ENCODE peak calls at places on chromosomes 16 and 17, in five cellular contexts. Q is IMR-90, V is A549, I is K562, C is HepG2. Z is an unnamed sample.

GRCh38 chr16:86200722-86201121 is 301.8 kb downstream of the IRF8 start:
- DNase-seq in Q (peak), V (no peak), I (no peak), C (no peak), Z (no peak)

GRCh38 chr17:77668518-77668917 is 290.0 kb upstream of the TNRC6C start:
- DNase-seq in Q (no peak), V (no peak), I (no peak), C (no peak), Z (no peak)

GRCh38 chr16:50103764-50104163 is 38.0 kb downstream of the HEATR3 start:
- DNase-seq in Q (no peak), V (no peak), I (no peak), C (no peak), Z (no peak)

GRCh38 chr17:51948128-51948527 is 210.4 kb downstream of the CA10 start:
- DNase-seq in Q (no peak), V (no peak), I (no peak), C (no peak), Z (no peak)

GRCh38 chr17:69702078-69702477 is 287.6 kb downstream of the MAP2K6 start:
- DNase-seq in Q (no peak), V (no peak), I (no peak), C (no peak), Z (no peak)

GRCh38 chr17:55264640-55265298 is at the start of gene HLF:
- DNase-seq in Q (peak), V (peak), I (peak), C (peak), Z (peak)

GRCh38 chr17:75876938-75877751 is 1.2 kb downstream of the TRIM47 start:
- DNase-seq in Q (peak), V (peak), I (no peak), C (peak), Z (peak)

GRCh38 chr16:4375717-4376116 is 4.1 kb downstream of the VASN start:
- DNase-seq in Q (no peak), V (no peak), I (no peak), C (no peak), Z (no peak)

GRCh38 chr17:78159575-78160158 is 8.7 kb upstream of the SYNGR2 start:
- DNase-seq in Q (peak), V (no peak), I (no peak), C (peak), Z (no peak)

GRCh38 chr17:82231312-82231561 is 2.4 kb downstream of the SLC16A3 start:
- DNase-seq in Q (no peak), V (no peak), I (no peak), C (no peak), Z (no peak)

GRCh38 chr17:66341462-66341861 is 39.0 kb downstream of the PRKCA start:
- DNase-seq in Q (no peak), V (no peak), I (no peak), C (peak), Z (no peak)

GRCh38 chr16:69166221-69166833 is 20.6 kb upstream of the SNTB2 start:
- DNase-seq in Q (peak), V (no peak), I (no peak), C (no peak), Z (no peak)

GRCh38 chr17:59172436-59173004 is 17.0 kb downstream of the PRR11 start:
- DNase-seq in Q (no peak), V (no peak), I (no peak), C (no peak), Z (no peak)

GRCh38 chr17:80498242-80498919 is 22.0 kb upstream of the NPTX1 start:
- DNase-seq in Q (peak), V (no peak), I (no peak), C (peak), Z (no peak)

GRCh38 chr16:106623-107324 is 28.7 kb downstream of the MPG start:
- DNase-seq in Q (peak), V (peak), I (peak), C (peak), Z (peak)

GRCh38 chr17:17677299-17678040 is 3.8 kb upstream of the RAI1 start:
- DNase-seq in Q (no peak), V (no peak), I (no peak), C (no peak), Z (no peak)

GRCh38 chr17:60947100-60947499 is 269.4 kb downstream of the BCAS3 start:
- DNase-seq in Q (peak), V (no peak), I (no peak), C (no peak), Z (no peak)

GRCh38 chr17:36602030-36602737 is 801 bp downstream of the MRM1 start:
- DNase-seq in Q (peak), V (peak), I (no peak), C (no peak), Z (no peak)

GRCh38 chr17:17494499-17495447 is 1.4 kb downstream of the RASD1 start:
- DNase-seq in Q (peak), V (no peak), I (no peak), C (no peak), Z (no peak)

GRCh38 chr17:81648707-81649085 is 7.6 kb downstream of the PDE6G start:
- DNase-seq in Q (no peak), V (no peak), I (no peak), C (no peak), Z (peak)

GRCh38 chr16:2904922-2905240 is 6.8 kb upstream of the FLYWCH1 start:
- DNase-seq in Q (no peak), V (no peak), I (no peak), C (no peak), Z (no peak)

GRCh38 chr17:66426397-66427033 is 124.1 kb downstream of the PRKCA start:
- DNase-seq in Q (peak), V (peak), I (peak), C (peak), Z (no peak)

GRCh38 chr16:81699596-81699995 is 79.5 kb upstream of the PLCG2 start:
- DNase-seq in Q (no peak), V (no peak), I (no peak), C (no peak), Z (no peak)

GRCh38 chr17:56596741-56597494 is 3.4 kb downstream of the NOG start:
- DNase-seq in Q (no peak), V (no peak), I (no peak), C (no peak), Z (no peak)

GRCh38 chr16:15975172-15975571 is 25.8 kb downstream of the ABCC1 start:
- DNase-seq in Q (no peak), V (no peak), I (no peak), C (no peak), Z (no peak)

GRCh38 chr16:15972046-15972868 is 22.8 kb downstream of the ABCC1 start:
- DNase-seq in Q (peak), V (peak), I (no peak), C (no peak), Z (no peak)

GRCh38 chr16:15973997-15974396 is 24.6 kb downstream of the ABCC1 start:
- DNase-seq in Q (no peak), V (no peak), I (no peak), C (no peak), Z (no peak)

GRCh38 chr16:15971435-15971805 is 22.0 kb downstream of the ABCC1 start:
- DNase-seq in Q (no peak), V (no peak), I (no peak), C (no peak), Z (peak)

DNA sequence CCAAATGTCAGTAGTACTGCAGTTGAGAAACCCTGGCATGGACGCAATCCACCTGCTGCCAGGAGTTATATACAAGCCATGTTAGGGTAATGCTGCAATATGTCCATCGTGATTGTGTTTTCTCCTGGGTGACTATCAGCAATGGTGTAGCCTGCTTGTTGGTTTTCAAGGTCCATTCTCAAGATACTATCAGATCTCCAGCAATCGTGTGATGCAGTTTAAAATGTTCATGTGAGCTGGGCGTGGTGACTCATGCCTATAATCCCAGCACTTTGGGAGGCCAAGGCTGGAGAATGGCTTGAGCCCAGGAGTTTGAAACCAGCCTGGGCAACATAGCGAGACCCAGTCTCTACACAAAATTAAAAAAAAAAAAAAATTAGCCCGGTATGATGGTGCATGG is 24.0 kb downstream of the ABCC1 start:
- DNase-seq in Q (peak), V (no peak), I (no peak), C (no peak), Z (no peak)
- TF ChIP-seq MAFK in Q (no peak), V (no peak), I (no peak), C (no peak), Z (no peak)

DNA sequence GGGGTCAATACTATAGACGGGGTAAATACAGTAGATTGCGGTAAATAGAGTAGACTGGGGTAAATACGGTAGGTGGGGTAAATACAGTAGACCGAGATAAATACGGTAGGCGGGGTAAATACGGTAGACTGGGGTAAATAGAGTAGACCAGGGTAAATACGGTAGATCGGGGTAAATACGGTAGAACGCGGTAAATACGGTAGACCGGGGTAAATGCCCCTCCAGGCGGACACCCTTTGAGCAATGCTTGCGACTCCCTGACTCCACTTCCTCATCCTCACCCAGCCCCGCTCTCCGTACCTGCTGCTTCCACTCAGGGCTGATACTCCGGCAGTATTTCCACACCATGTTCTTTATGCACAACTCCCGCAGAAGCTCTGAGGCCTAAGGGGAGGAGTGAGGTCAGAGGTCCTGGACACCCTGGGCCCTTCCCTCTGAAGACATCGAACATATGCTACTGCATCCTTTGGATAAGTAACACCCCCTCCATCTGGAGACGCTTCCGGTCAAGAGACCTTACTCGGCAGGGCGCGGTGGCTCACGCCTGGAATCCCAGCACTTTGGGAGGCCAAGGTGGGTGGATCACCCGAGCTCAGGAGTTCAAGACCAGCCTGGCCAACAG is 13.3 kb upstream of the CRK start:
- DNase-seq in Q (no peak), V (peak), I (no peak), C (no peak), Z (no peak)
- TF ChIP-seq MAFK in Q (peak), V (no peak), I (no peak), C (no peak), Z (peak)

GRCh38 chr16:88700636-88701482 is 5.3 kb downstream of the RNF166 start:
- DNase-seq in Q (peak), V (no peak), I (peak), C (peak), Z (no peak)
- TF ChIP-seq MAFK in Q (no peak), V (no peak), I (no peak), C (no peak), Z (no peak)

GRCh38 chr17:64130559-64131001 is 636 bp upstream of the ERN1 start:
- DNase-seq in Q (peak), V (no peak), I (no peak), C (no peak), Z (no peak)
- TF ChIP-seq MAFK in Q (no peak), V (no peak), I (no peak), C (no peak), Z (no peak)

GRCh38 chr17:48234922-48235321 is 127.4 kb downstream of the SNX11 start:
- DNase-seq in Q (no peak), V (no peak), I (no peak), C (no peak), Z (no peak)

GRCh38 chr17:48240122-48240521 is 132.6 kb downstream of the SNX11 start:
- DNase-seq in Q (no peak), V (no peak), I (no peak), C (no peak), Z (no peak)

GRCh38 chr17:48238933-48239602 is 131.5 kb downstream of the SNX11 start:
- DNase-seq in Q (no peak), V (no peak), I (no peak), C (no peak), Z (no peak)

GRCh38 chr17:48239603-48239995 is 132.0 kb downstream of the SNX11 start:
- DNase-seq in Q (no peak), V (no peak), I (no peak), C (no peak), Z (no peak)

GRCh38 chr17:48236681-48237134 is 129.1 kb downstream of the SNX11 start:
- DNase-seq in Q (peak), V (peak), I (no peak), C (no peak), Z (no peak)
- TF ChIP-seq MAFK in Q (no peak), V (no peak), I (no peak), C (no peak), Z (no peak)